ENCODE peak calls at places on chromosomes 12 and 14, in ten cellular contexts. S is T-helper 17 cell; R is stimulated activated CD8-positive, alpha-beta memory T cell treated with anti-CD3 and anti-CD28 coated beads, Interleukin-15, amount 100 ng/mL, for 24 hours; W is CD8-positive, alpha-beta T cell; D is left ventricle myocardium inferior; E is HuH-7; Q is EL; N is activated T-helper 1 cell treated with Interleukin-2 at 50 U/mL for 16 hours; X is AG09309; T is activated T-cell treated with anti-CD3 and anti-CD28 coated beads for 24 hours. Y is an unnamed sample.

GRCh38 chr14:64060199-64060545 is 207.4 kb downstream of the SYNE2 start:
- DNase-seq in W (no peak), E (no peak), N (no peak), T (no peak), S (no peak), Q (no peak), X (no peak), R (no peak), D (no peak), Y (no peak)

GRCh38 chr12:79949098-79949497 is 14.2 kb upstream of the PPP1R12A start:
- DNase-seq in R (no peak), Q (no peak), N (no peak), S (no peak), T (no peak), X (no peak), E (no peak), D (no peak), W (no peak), Y (no peak)

GRCh38 chr12:48970702-48971334 is 717 bp downstream of the WNT10B start:
- DNase-seq in T (no peak), W (no peak), X (no peak), Q (no peak), D (no peak), N (no peak), S (no peak), E (no peak), R (no peak), Y (no peak)

GRCh38 chr12:121916719-121917118 is 1.7 kb upstream of the CFAP251 start:
- DNase-seq in D (no peak), S (no peak), E (no peak), W (no peak), Q (no peak), X (no peak), N (no peak), R (no peak), T (no peak), Y (no peak)

GRCh38 chr12:70960484-70960883 is 39.9 kb upstream of the PTPRR start:
- DNase-seq in W (no peak), N (no peak), S (no peak), T (no peak), X (no peak), Q (no peak), R (no peak), D (no peak), E (no peak), Y (no peak)

GRCh38 chr12:109232731-109233130 is 76.4 kb downstream of the FOXN4 start:
- DNase-seq in R (no peak), S (no peak), Q (no peak), T (no peak), X (no peak), W (no peak), D (no peak), E (no peak), N (no peak), Y (no peak)

GRCh38 chr14:100587248-100587762 is at the start of gene BEGAIN:
- DNase-seq in E (no peak), X (no peak), W (no peak), T (no peak), Q (no peak), R (no peak), N (no peak), S (no peak), D (peak; percentile 3), Y (no peak)

GRCh38 chr12:50355365-50355764 is 41.0 kb downstream of the FAM186A start:
- DNase-seq in S (no peak), X (no peak), W (no peak), Q (no peak), T (no peak), E (no peak), D (no peak), R (no peak), N (no peak), Y (no peak)

GRCh38 chr12:110531741-110532333 is 29.7 kb downstream of the RAD9B start:
- DNase-seq in N (no peak), E (no peak), W (no peak), Q (peak; percentile 71), X (peak; percentile 75), D (no peak), T (no peak), S (no peak), R (no peak), Y (no peak)

GRCh38 chr12:15700595-15700994 is 88.6 kb downstream of the EPS8 start:
- DNase-seq in T (no peak), S (no peak), X (peak; percentile 76), R (no peak), W (no peak), Q (peak; percentile 91), D (no peak), E (no peak), N (no peak), Y (no peak)

GRCh38 chr12:96889273-96889933 is 17.7 kb upstream of the NEDD1 start:
- DNase-seq in X (no peak), D (no peak), T (no peak), E (no peak), N (no peak), W (no peak), R (no peak), Q (peak; percentile 80), S (no peak), Y (no peak)

GRCh38 chr12:5390174-5390799 is 41.6 kb upstream of the NTF3 start:
- DNase-seq in E (no peak), D (no peak), S (no peak), X (no peak), Q (peak; percentile 40), N (no peak), W (no peak), T (no peak), R (no peak), Y (no peak)

GRCh38 chr12:20492251-20492728 is 124.0 kb downstream of the PDE3A start:
- DNase-seq in E (no peak), Q (peak; percentile 81), D (no peak), W (no peak), R (no peak), X (no peak), N (no peak), T (no peak), S (no peak), Y (no peak)

GRCh38 chr12:79121486-79121885 is 256.9 kb downstream of the SYT1 start:
- DNase-seq in D (no peak), R (no peak), Q (peak; percentile 3), N (no peak), T (no peak), W (no peak), E (no peak), S (no peak), X (no peak), Y (no peak)

GRCh38 chr12:12872139-12872933 is 19.0 kb upstream of the GPRC5A start:
- DNase-seq in S (no peak), X (peak; percentile 29), N (no peak), D (no peak), T (no peak), W (no peak), Q (peak; percentile 92), R (no peak), E (peak; percentile 53), Y (no peak)

GRCh38 chr14:59161571-59162175 is 26.8 kb upstream of the DAAM1 start:
- DNase-seq in Q (peak; percentile 25), E (peak; percentile 10), D (no peak), X (peak; percentile 55), S (no peak), T (no peak), N (no peak), W (no peak), R (no peak), Y (no peak)

GRCh38 chr14:68563256-68564131 is 229.4 kb downstream of the ZFP36L1 start:
- DNase-seq in S (no peak), X (no peak), R (no peak), Q (peak; percentile 23), D (no peak), T (no peak), N (no peak), E (no peak), W (no peak), Y (no peak)

GRCh38 chr14:75123991-75124390 is 2.9 kb downstream of the NEK9 start:
- DNase-seq in R (no peak), E (no peak), T (no peak), N (no peak), S (no peak), Q (peak; percentile 81), W (no peak), X (peak; percentile 42), D (no peak), Y (no peak)

GRCh38 chr14:78848234-78848820 is 678.2 kb downstream of the NRXN3 start:
- DNase-seq in D (no peak), E (peak; percentile 7), R (no peak), S (no peak), X (no peak), W (no peak), Q (peak; percentile 41), T (no peak), N (no peak), Y (no peak)

Y was measured in T-helper 22 cell.